ENCODE peak calls at places on chromosomes 11 and 22, in ten cellular contexts. K is GM10248; V is T follicular helper cell; G is iPS-NIHi11; H is HCEC 1CT; D is NCI-H2029 treated with DMSO at 0.1 percent for 48 hours; L is stimulated activated CD4-positive, alpha-beta T cell treated with anti-CD3 and anti-CD28 coated beads, Interleukin-1b, Interleukin-23, amount 100 ng/mL, for 48 hours; B is HuH-7; I is AG08396; M is NCI-H460. P is an unnamed sample.

GRCh38 chr11:83070044-83070877 is 1.4 kb downstream of the RAB30 start:
- DNase-seq in K (no peak), L (no peak), G (peak; percentile 29), I (peak; percentile 39), D (no peak), V (no peak), H (peak; percentile 73), B (no peak), M (peak; percentile 33), P (peak; percentile 58)

GRCh38 chr11:64582885-64583284 is 8.1 kb upstream of the SLC22A12 start:
- DNase-seq in D (no peak), K (no peak), L (no peak), G (no peak), H (no peak), I (no peak), V (no peak), B (no peak), M (no peak), P (no peak)

GRCh38 chr11:69654001-69654659 is 13.2 kb downstream of the CCND1 start:
- DNase-seq in V (no peak), M (no peak), G (no peak), H (no peak), D (no peak), K (no peak), B (no peak), L (no peak), I (no peak), P (no peak)

GRCh38 chr22:24189249-24190158 is 8.2 kb downstream of the SUSD2 start:
- DNase-seq in G (peak; percentile 95), V (no peak), L (peak; percentile 38), D (peak; percentile 7), K (peak; percentile 87), I (peak; percentile 93), H (peak; percentile 45), M (peak; percentile 62), B (peak; percentile 97), P (peak; percentile 60)

GRCh38 chr11:79375818-79376550 is 64.8 kb downstream of the TENM4 start:
- DNase-seq in I (no peak), V (no peak), L (no peak), H (no peak), B (no peak), K (no peak), G (peak; percentile 51), D (no peak), M (no peak), P (no peak)

GRCh38 chr11:86955111-86955673 is at the start of gene FZD4:
- DNase-seq in K (peak; percentile 93), L (peak; percentile 42), G (peak; percentile 96), D (peak; percentile 52), M (peak; percentile 80), I (peak; percentile 98), V (no peak), H (peak; percentile 91), B (peak; percentile 73), P (peak; percentile 84)

GRCh38 chr11:18722293-18722637 is 3.7 kb downstream of the IGSF22 start:
- DNase-seq in V (no peak), G (no peak), H (no peak), B (no peak), K (no peak), D (no peak), L (no peak), I (no peak), M (no peak), P (no peak)

GRCh38 chr11:126718319-126718718 is 282.3 kb downstream of the KIRREL3 start:
- DNase-seq in G (no peak), M (no peak), K (no peak), D (no peak), I (peak; percentile 41), H (no peak), V (no peak), L (no peak), B (no peak), P (peak; percentile 25)

GRCh38 chr11:66238786-66239413 is 29.5 kb upstream of the RAB1B start:
- DNase-seq in B (no peak), K (no peak), I (no peak), V (no peak), D (no peak), H (no peak), G (no peak), M (no peak), L (no peak), P (no peak)

GRCh38 chr11:9760180-9760550 is 96.3 kb downstream of the SWAP70 start:
- DNase-seq in I (peak; percentile 80), D (no peak), H (peak; percentile 87), M (no peak), V (no peak), L (peak; percentile 15), K (no peak), B (no peak), G (no peak), P (peak; percentile 78)

GRCh38 chr22:19555651-19556050 is 31.4 kb upstream of the CLDN5 start:
- DNase-seq in B (no peak), D (no peak), M (no peak), V (no peak), H (no peak), G (no peak), I (no peak), L (no peak), K (no peak), P (no peak)

GRCh38 chr11:108199446-108200321 is 22.8 kb downstream of the NPAT start:
- DNase-seq in G (no peak), L (peak; percentile 88), V (peak; percentile 8), H (no peak), I (peak; percentile 29), D (no peak), B (no peak), M (no peak), K (peak; percentile 82), P (no peak)

GRCh38 chr11:19628018-19628417 is 84.6 kb upstream of the NAV2 start:
- DNase-seq in D (no peak), H (peak; percentile 84), M (no peak), L (no peak), B (no peak), V (no peak), G (no peak), K (no peak), I (peak; percentile 20), P (no peak)

GRCh38 chr11:118834428-118835028 is 43.6 kb upstream of the DDX6 start:
- DNase-seq in H (no peak), B (no peak), V (no peak), D (no peak), G (no peak), K (peak; percentile 32), M (no peak), L (no peak), I (no peak), P (no peak)

GRCh38 chr22:41380993-41381328 is 781 bp upstream of the TEF start:
- DNase-seq in D (peak; percentile 36), K (no peak), G (no peak), L (no peak), I (peak; percentile 87), V (no peak), B (peak; percentile 82), M (peak; percentile 16), H (peak; percentile 83), P (peak; percentile 57)

GRCh38 chr11:62269654-62270278 is at the start of gene SCGB2A2:
- DNase-seq in K (no peak), L (no peak), B (peak; percentile 4), V (no peak), H (no peak), G (peak; percentile 39), M (no peak), I (no peak), D (no peak), P (peak; percentile 3)